ENCODE peak calls at places on chromosomes 12 and 14, in four cellular contexts. V is A549, S is IMR-90, C is K562. K is an unnamed sample.

GRCh38 chr14:59343585-59343984 is 121.6 kb downstream of the GPR135 start:
- DNase-seq in V (no peak), S (no peak), C (no peak), K (no peak)

GRCh38 chr12:116558280-116559079 is 701 bp upstream of the MAP1LC3B2 start:
- DNase-seq in V (no peak), S (no peak), C (peak; percentile 21), K (no peak)

GRCh38 chr14:24978862-24979724 is 70.9 kb downstream of the STXBP6 start:
- DNase-seq in V (no peak), S (peak; percentile 34), C (no peak), K (peak; percentile 93)

GRCh38 chr12:130621696-130622298 is 94.3 kb downstream of the RIMBP2 start:
- DNase-seq in V (no peak), S (no peak), C (no peak), K (no peak)

GRCh38 chr12:52280319-52280795 is 5.9 kb downstream of the KRT86 start:
- DNase-seq in V (peak; percentile 94), S (peak; percentile 94), C (no peak), K (peak; percentile 67)

GRCh38 chr12:124573839-124574786 is 6.7 kb upstream of the NCOR2 start:
- DNase-seq in V (no peak), S (no peak), C (peak; percentile 36), K (no peak)

GRCh38 chr12:98419795-98420402 is 95.5 kb upstream of the TMPO start:
- DNase-seq in V (no peak), S (no peak), C (no peak), K (no peak)

GRCh38 chr12:103470664-103471063 is 25.1 kb downstream of the C12orf42 start:
- DNase-seq in V (no peak), S (no peak), C (no peak), K (no peak)

GRCh38 chr14:98909251-98909944 is 362.6 kb downstream of the BCL11B start:
- DNase-seq in V (peak; percentile 72), S (no peak), C (no peak), K (peak; percentile 31)

GRCh38 chr12:116717466-116718457 is 20.1 kb downstream of the SPRING1 start:
- DNase-seq in V (no peak), S (peak; percentile 56), C (no peak), K (no peak)

GRCh38 chr12:122059203-122059960 is 19.2 kb upstream of the MLXIP start:
- DNase-seq in V (no peak), S (no peak), C (no peak), K (no peak)

GRCh38 chr12:113476093-113476986 is 4.7 kb upstream of the LHX5 start:
- DNase-seq in V (no peak), S (no peak), C (no peak), K (no peak)

GRCh38 chr14:68633131-68633991 is 159.5 kb downstream of the ZFP36L1 start:
- DNase-seq in V (no peak), S (no peak), C (no peak), K (no peak)

GRCh38 chr14:79842270-79842669 is 369.0 kb downstream of the DIO2 start:
- DNase-seq in V (peak; percentile 20), S (peak; percentile 92), C (no peak), K (no peak)

GRCh38 chr14:21723431-21724045 is 49.9 kb upstream of the OR4E1 start:
- DNase-seq in V (peak; percentile 3), S (no peak), C (peak; percentile 14), K (peak; percentile 60)

GRCh38 chr12:128570191-128571065 is 253.3 kb downstream of the SLC15A4 start:
- DNase-seq in V (no peak), S (no peak), C (no peak), K (no peak)

GRCh38 chr12:25384954-25385216 is 134.2 kb upstream of the KRAS start:
- DNase-seq in V (no peak), S (no peak), C (no peak), K (no peak)

GRCh38 chr14:67833403-67833802 is 13.8 kb downstream of the RAD51B start:
- DNase-seq in V (no peak), S (no peak), C (no peak), K (no peak)

GRCh38 chr14:105389976-105390848 is 8.1 kb upstream of the TEX22 start:
- DNase-seq in V (no peak), S (no peak), C (no peak), K (no peak)

GRCh38 chr12:16238661-16239060 is 38.8 kb downstream of the SLC15A5 start:
- DNase-seq in V (no peak), S (no peak), C (no peak), K (no peak)

GRCh38 chr14:49769171-49769570 is 1.2 kb downstream of the KLHDC2 start:
- DNase-seq in V (no peak), S (peak; percentile 52), C (no peak), K (peak; percentile 53)

GRCh38 chr12:49811136-49811535 is 17.1 kb downstream of the NCKAP5L start:
- DNase-seq in V (no peak), S (no peak), C (no peak), K (no peak)

GRCh38 chr12:80498059-80498728 is 54.2 kb downstream of the PTPRQ start:
- DNase-seq in V (no peak), S (no peak), C (no peak), K (no peak)

GRCh38 chr12:120972870-120973543 is 5.3 kb upstream of the HNF1A start:
- DNase-seq in V (no peak), S (no peak), C (no peak), K (peak; percentile 90)

GRCh38 chr14:70594461-70594860 is 6.0 kb downstream of the MED6 start:
- DNase-seq in V (no peak), S (no peak), C (no peak), K (no peak)

GRCh38 chr12:7444076-7444475 is at the start of gene CD163L1:
- DNase-seq in V (no peak), S (no peak), C (no peak), K (no peak)
- TF ChIP-seq MAZ in V (no peak), S (no peak), C (no peak), K (no peak)

DNA sequence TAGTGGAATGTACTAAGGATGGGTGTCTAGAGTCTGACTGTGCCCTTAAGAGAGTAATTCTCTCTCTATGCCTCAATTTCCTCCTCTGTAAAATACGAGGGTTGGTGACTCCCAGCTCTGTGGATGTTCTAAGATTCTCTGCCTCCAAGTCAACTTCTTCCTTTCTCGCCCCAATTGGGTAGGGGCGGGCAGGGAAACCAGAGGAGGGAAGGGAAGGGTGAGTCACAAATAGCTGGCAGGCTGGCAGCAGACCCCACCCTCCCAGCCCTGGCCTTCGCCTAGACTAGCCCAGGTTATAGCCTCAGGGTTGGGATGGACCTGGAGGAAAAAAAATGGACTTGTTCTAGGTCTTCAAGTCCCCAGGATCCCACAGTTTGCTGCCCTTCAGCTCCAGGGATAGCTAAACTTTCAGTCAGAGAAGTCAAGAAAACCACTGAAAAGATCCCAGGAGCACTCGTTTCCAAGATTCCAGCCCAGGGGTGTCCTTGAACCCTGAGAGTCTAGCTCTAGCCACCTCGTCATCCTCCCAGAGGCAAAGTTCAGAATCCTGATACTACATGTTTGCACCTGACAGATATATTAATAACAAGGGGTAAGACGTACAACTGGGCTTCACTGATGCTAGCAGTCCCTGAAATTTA is 2.3 kb downstream of the DGKA start:
- DNase-seq in V (peak; percentile 41), S (no peak), C (no peak), K (no peak)
- TF ChIP-seq MAZ in V (no peak), S (no peak), C (no peak), K (no peak)

GRCh38 chr14:51607677-51608076 is 44.0 kb upstream of the FRMD6 start:
- DNase-seq in V (no peak), S (peak; percentile 59), C (no peak), K (no peak)
- TF ChIP-seq MAZ in V (no peak), S (no peak), C (no peak), K (no peak)

DNA sequence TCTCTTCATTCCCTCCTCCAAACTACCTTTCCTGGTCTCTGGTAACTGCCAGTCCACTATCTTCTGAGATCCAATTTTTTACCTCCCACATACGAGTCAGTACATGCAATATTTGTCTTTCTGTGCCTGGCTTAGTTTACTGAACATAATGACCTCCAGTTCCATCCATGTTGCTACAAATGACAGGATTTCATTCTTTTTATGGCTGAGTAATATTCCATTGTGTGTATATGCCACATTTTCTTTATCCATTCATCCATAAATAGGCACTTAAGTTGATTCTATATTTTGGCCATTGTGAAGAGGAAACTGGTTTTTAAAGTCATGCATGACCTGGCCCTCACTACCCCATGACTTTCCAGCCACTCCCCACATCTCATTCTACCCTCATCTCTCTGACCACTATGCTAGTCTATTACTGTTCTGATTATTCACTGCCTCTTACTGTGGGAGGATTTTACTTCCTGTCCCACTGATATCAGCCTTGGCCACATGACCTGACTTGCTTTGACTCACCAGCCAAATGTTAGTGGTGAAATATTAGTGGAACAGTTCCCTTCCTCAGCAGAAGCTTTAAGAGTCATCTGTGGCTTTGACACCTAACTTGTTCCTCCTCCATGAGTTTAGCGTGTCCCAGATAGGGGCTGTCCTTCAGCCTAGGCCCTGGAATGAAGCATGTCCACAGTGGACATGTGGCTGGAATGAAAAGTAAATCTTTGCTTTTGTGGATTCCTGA is 52.2 kb downstream of the GOLGA5 start:
- DNase-seq in V (no peak), S (peak; percentile 82), C (peak; percentile 9), K (no peak)
- TF ChIP-seq MAZ in V (no peak), S (no peak), C (no peak), K (no peak)

GRCh38 chr12:31387466-31387865 is 61.5 kb upstream of the SINHCAF start:
- DNase-seq in V (no peak), S (no peak), C (no peak), K (no peak)
- TF ChIP-seq MAZ in V (no peak), S (no peak), C (no peak), K (no peak)

GRCh38 chr12:42588308-42588836 is 1.2 kb downstream of the PRICKLE1 start:
- DNase-seq in V (no peak), S (peak; percentile 34), C (no peak), K (no peak)

GRCh38 chr12:42589465-42590323 is at the start of gene PRICKLE1:
- DNase-seq in V (peak; percentile 24), S (peak; percentile 60), C (peak; percentile 79), K (no peak)

GRCh38 chr12:42587564-42588307 is 1.8 kb downstream of the PRICKLE1 start:
- DNase-seq in V (no peak), S (peak; percentile 16), C (no peak), K (peak; percentile 10)

GRCh38 chr12:42590324-42590934 is 883 bp upstream of the PRICKLE1 start:
- DNase-seq in V (peak; percentile 28), S (no peak), C (no peak), K (no peak)

GRCh38 chr12:42588981-42589464 is 523 bp downstream of the PRICKLE1 start:
- DNase-seq in V (peak; percentile 41), S (peak; percentile 38), C (peak; percentile 31), K (no peak)
- TF ChIP-seq MAZ in V (no peak), S (no peak), C (no peak), K (no peak)

K was measured in HepG2.